ENCODE peak calls at places on chromosomes 16 and 17, in four cellular contexts. Z is WTC11, U is HepG2, W is K562. C is an unnamed sample.

GRCh38 chr16:79970551-79971236 is 370.2 kb upstream of the MAF start:
- DNase-seq in Z (no peak), U (no peak), W (peak), C (no peak)

GRCh38 chr16:12449795-12450194 is 353.9 kb downstream of the CPPED1 start:
- DNase-seq in Z (no peak), U (no peak), W (no peak), C (no peak)

GRCh38 chr17:64253470-64253869 is 9.6 kb downstream of the TEX2 start:
- DNase-seq in Z (no peak), U (no peak), W (no peak), C (no peak)

GRCh38 chr16:28977703-28978641 is 3.4 kb downstream of the SPNS1 start:
- DNase-seq in Z (peak), U (peak), W (peak), C (peak)

GRCh38 chr16:58377932-58378331 is 14.3 kb upstream of the GINS3 start:
- DNase-seq in Z (no peak), U (no peak), W (no peak), C (no peak)

GRCh38 chr17:32786169-32786568 is 90.8 kb downstream of the MYO1D start:
- DNase-seq in Z (no peak), U (no peak), W (no peak), C (no peak)

GRCh38 chr16:31216552-31217530 is at the start of gene PYDC1:
- DNase-seq in Z (peak), U (no peak), W (peak), C (peak)

GRCh38 chr17:21201302-21201602 is 12.7 kb downstream of the TMEM11 start:
- DNase-seq in Z (no peak), U (no peak), W (no peak), C (no peak)

GRCh38 chr17:76670020-76670707 is 26.6 kb upstream of the ST6GALNAC1 start:
- DNase-seq in Z (no peak), U (no peak), W (no peak), C (peak)

GRCh38 chr17:14942511-14943185 is 322.5 kb downstream of the PMP22 start:
- DNase-seq in Z (no peak), U (no peak), W (no peak), C (no peak)

GRCh38 chr16:21166561-21166961 is 8.1 kb downstream of the LDAF1 start:
- DNase-seq in Z (no peak), U (no peak), W (no peak), C (no peak)

GRCh38 chr17:6914711-6915110 is 81.1 kb upstream of the ALOX12 start:
- DNase-seq in Z (no peak), U (no peak), W (peak), C (no peak)

GRCh38 chr17:16273499-16273898 is 56.5 kb downstream of the PIGL start:
- DNase-seq in Z (no peak), U (no peak), W (no peak), C (no peak)

GRCh38 chr17:35286120-35286781 is 43.4 kb downstream of the SLFN5 start:
- DNase-seq in Z (no peak), U (no peak), W (no peak), C (no peak)

GRCh38 chr17:79814966-79815835 is 18.3 kb upstream of the CBX8 start:
- DNase-seq in Z (no peak), U (no peak), W (no peak), C (no peak)

GRCh38 chr16:11634307-11634706 is 33.9 kb upstream of the SNN start:
- DNase-seq in Z (no peak), U (no peak), W (no peak), C (no peak)

GRCh38 chr17:77736721-77737120 is 221.8 kb upstream of the TNRC6C start:
- DNase-seq in Z (no peak), U (no peak), W (no peak), C (no peak)

GRCh38 chr17:27649929-27650328 is 18.9 kb downstream of the LGALS9 start:
- DNase-seq in Z (no peak), U (no peak), W (no peak), C (no peak)

GRCh38 chr17:64460955-64461354 is 12.0 kb downstream of the MILR1 start:
- DNase-seq in Z (no peak), U (no peak), W (no peak), C (no peak)

GRCh38 chr17:29789186-29790170 is 140.6 kb downstream of the SSH2 start:
- DNase-seq in Z (no peak), U (no peak), W (no peak), C (no peak)

GRCh38 chr17:7777017-7777416 is 57.0 kb upstream of the KDM6B start:
- DNase-seq in Z (no peak), U (no peak), W (no peak), C (no peak)

DNA sequence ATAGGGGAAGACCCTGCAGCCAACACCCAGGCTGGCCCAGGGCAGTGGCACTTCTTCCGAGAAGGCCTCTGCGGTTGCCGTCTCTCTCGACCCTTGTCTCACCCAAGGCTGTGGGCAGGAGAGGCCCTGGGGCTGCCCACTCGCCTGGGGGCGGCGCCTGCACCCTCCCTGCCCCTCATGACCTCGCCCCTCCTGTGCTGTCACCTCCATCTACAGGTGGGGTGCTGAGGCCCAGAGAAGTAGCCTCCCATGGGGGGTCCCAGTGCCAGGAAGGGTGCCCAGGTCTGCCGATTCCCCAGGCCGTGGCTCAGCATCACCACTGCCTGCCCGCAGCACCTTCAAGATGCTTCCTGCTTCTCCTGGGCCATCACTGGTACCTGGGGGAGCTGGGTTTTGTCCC is 992 bp downstream of the NLRC3 start:
- DNase-seq in Z (no peak), U (no peak), W (no peak), C (no peak)
- TF ChIP-seq ELF4 in Z (no peak), U (no peak), W (no peak), C (no peak)

DNA sequence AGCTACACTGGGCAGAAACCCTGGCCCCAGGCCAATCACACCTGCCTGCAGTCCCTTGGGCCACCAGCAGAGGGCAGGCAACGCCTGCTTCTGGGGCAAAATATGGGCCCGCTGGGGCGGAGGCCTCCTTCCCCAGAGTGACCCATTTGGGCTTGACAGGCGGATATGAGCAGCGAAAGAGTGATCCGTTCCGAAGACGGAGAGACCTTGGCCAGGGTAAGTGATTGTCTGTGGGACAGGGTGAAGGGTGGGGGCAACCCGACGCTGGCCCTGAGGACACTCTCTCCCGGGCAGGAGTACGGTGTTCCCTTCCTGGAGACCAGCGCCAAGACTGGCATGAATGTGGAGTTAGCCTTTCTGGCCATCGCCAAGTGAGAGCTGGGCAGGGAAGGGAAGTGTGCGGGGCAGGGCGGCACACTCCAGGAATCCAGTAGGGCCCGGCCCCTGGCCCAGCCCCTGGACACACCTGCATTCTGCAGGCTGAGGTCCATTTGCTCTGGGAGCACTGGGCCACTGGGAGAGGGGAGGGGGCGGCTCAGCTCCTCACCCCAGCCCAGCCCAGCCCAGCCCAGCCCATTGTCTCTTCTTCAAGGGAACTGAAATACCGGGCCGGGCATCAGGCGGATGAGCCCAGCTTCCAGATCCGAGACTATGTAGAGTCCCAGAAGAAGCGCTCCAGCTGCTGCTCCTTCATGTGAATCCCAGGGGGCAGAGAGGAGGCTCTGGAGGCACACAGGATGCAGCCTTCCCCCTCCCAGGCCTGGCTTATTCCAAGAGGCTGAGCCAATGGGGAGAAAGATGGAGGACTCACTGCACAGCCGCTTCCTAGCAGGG is 3.5 kb upstream of the NHERF1 start:
- DNase-seq in Z (peak), U (peak), W (peak), C (peak)
- TF ChIP-seq ELF4 in Z (no peak), U (no peak), W (no peak), C (no peak)

GRCh38 chr16:78461496-78461938 is 362.1 kb downstream of the WWOX start:
- DNase-seq in Z (no peak), U (peak), W (no peak), C (no peak)
- TF ChIP-seq ELF4 in Z (no peak), U (no peak), W (no peak), C (no peak)

DNA sequence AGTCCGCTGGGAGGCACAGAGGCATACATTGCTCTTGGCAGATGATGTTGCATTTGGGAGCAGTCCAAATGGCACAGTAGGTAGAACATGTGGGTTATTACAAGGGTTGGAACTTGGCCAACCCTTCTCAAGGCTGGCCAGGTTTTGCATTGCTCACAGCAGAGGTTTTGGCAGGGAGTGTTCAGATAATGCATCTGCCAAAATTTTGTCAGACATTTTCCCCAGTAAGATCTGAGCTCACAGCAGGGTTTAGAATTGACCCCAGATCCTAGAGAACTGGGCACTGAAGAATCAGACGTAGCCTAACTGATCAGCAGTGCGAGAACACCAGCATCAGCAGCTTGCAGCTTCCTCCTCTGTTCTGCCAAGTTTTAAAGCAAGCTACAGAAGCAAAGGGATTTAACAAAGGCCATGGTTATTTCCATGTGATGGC is 468.8 kb upstream of the KIF2B start:
- DNase-seq in Z (no peak), U (no peak), W (no peak), C (no peak)
- TF ChIP-seq ELF4 in Z (no peak), U (no peak), W (no peak), C (no peak)